ENCODE peak calls at places on chromosomes 4 and X, in four cellular contexts. Z, P, H and L are unnamed samples.

GRCh38 chrX:39821011-39821708 is 276.6 kb downstream of the BCOR start:
- DNase-seq in Z (no peak), P (no peak), H (no peak), L (no peak)

GRCh38 chrX:9466115-9466495 is 1.2 kb downstream of the TBL1X start:
- DNase-seq in P (peak; percentile 11), Z (peak; percentile 50), H (no peak), L (no peak)

GRCh38 chr4:153234923-153235322 is 30.7 kb downstream of the TRIM2 start:
- DNase-seq in Z (no peak), P (no peak), H (no peak), L (no peak)

GRCh38 chrX:85964744-85965143 is 82.6 kb downstream of the CHM start:
- DNase-seq in H (no peak), P (no peak), Z (no peak), L (no peak)

GRCh38 chr4:113057891-113058290 is 8.4 kb downstream of the ANK2 start:
- DNase-seq in P (no peak), Z (no peak), H (no peak), L (no peak)

GRCh38 chr4:7516773-7517144 is 82.0 kb upstream of the PSAPL1 start:
- DNase-seq in P (no peak), Z (peak; percentile 51), H (no peak), L (no peak)

GRCh38 chr4:40058121-40058520 is 1.5 kb downstream of the N4BP2 start:
- DNase-seq in P (no peak), Z (no peak), H (no peak), L (no peak)

GRCh38 chr4:70768301-70768948 is 46.7 kb downstream of the RUFY3 start:
- DNase-seq in P (no peak), Z (no peak), H (no peak), L (no peak)

GRCh38 chr4:14566518-14566917 is 435.8 kb upstream of the CPEB2 start:
- DNase-seq in P (no peak), H (no peak), Z (no peak), L (no peak)

GRCh38 chrX:15680401-15680800 is 15.8 kb upstream of the CLTRN start:
- DNase-seq in P (no peak), H (no peak), Z (no peak), L (no peak)

GRCh38 chr4:36244257-36245084 is at the start of gene ARAP2:
- DNase-seq in Z (peak; percentile 41), H (peak; percentile 68), P (peak; percentile 56), L (no peak)

GRCh38 chr4:145954924-145955339 is 16.3 kb upstream of the ZNF827 start:
- DNase-seq in P (no peak), H (no peak), Z (no peak), L (no peak)

GRCh38 chr4:5816851-5817375 is 76.0 kb downstream of the CRMP1 start:
- DNase-seq in H (no peak), Z (no peak), P (no peak), L (no peak)

GRCh38 chr4:52643846-52644245 is 15.3 kb downstream of the USP46 start:
- DNase-seq in Z (peak; percentile 91), H (no peak), P (no peak), L (no peak)

GRCh38 chr4:46389301-46389761 is 597 bp downstream of the GABRA2 start:
- DNase-seq in H (no peak), Z (no peak), P (peak; percentile 10), L (no peak)

GRCh38 chr4:173436149-173436579 is 37.2 kb upstream of the SCRG1 start:
- DNase-seq in P (no peak), Z (no peak), H (no peak), L (no peak)

GRCh38 chrX:31894152-31894551 is 822.3 kb upstream of the FTHL17 start:
- DNase-seq in Z (no peak), H (no peak), P (peak; percentile 83), L (no peak)

GRCh38 chr4:15654556-15655222 is 468 bp downstream of the FBXL5 start:
- DNase-seq in H (peak; percentile 27), Z (peak; percentile 56), P (peak; percentile 63), L (no peak)

GRCh38 chr4:29081230-29081955 is 1638.8 kb upstream of the PCDH7 start:
- DNase-seq in Z (no peak), P (peak; percentile 12), H (no peak), L (no peak)

GRCh38 chr4:105840426-105841174 is 54.7 kb upstream of the NPNT start:
- DNase-seq in H (no peak), P (no peak), Z (no peak), L (no peak)

GRCh38 chrX:25531096-25531495 is 515.3 kb upstream of the ARX start:
- DNase-seq in P (no peak), Z (no peak), H (no peak), L (no peak)